ENCODE peak calls at places on chromosomes 5 and 9, in six cellular contexts. K is OCI-LY7; X is stimulated activated CD8-positive, alpha-beta memory T cell treated with anti-CD3 and anti-CD28 coated beads, Interleukin-7, amount 100 ng/mL, for 4 hours; H is CD4-positive, alpha-beta memory T cell; I is OCI-M1; D is Kasumi-1. A is an unnamed sample.

GRCh38 chr5:140116716-140117115 is 2.8 kb downstream of the PURA start:
- DNase-seq in K (peak), X (no peak), H (no peak), I (no peak), D (no peak), A (no peak)

GRCh38 chr9:81031422-81032029 is 657.8 kb downstream of the TLE1 start:
- DNase-seq in K (no peak), X (no peak), H (no peak), I (no peak), D (no peak), A (no peak)

GRCh38 chr5:173341911-173342535 is 13.8 kb upstream of the STC2 start:
- DNase-seq in K (no peak), X (no peak), H (no peak), I (no peak), D (peak), A (no peak)

GRCh38 chr9:109399258-109399767 is 78.5 kb upstream of the EPB41L4B start:
- DNase-seq in K (no peak), X (no peak), H (no peak), I (no peak), D (no peak), A (no peak)

GRCh38 chr5:41445937-41446563 is 64.4 kb downstream of the PLCXD3 start:
- DNase-seq in K (no peak), X (no peak), H (no peak), I (no peak), D (no peak), A (no peak)

GRCh38 chr5:179205277-179205676 is 140.0 kb downstream of the ADAMTS2 start:
- DNase-seq in K (no peak), X (no peak), H (no peak), I (no peak), D (no peak), A (no peak)

GRCh38 chr5:135426102-135427082 is 20.8 kb downstream of the DCANP1 start:
- DNase-seq in K (peak), X (no peak), H (peak), I (peak), D (peak), A (peak)

GRCh38 chr5:86968311-86968753 is 299.4 kb upstream of the RASA1 start:
- DNase-seq in K (peak), X (no peak), H (peak), I (peak), D (peak), A (peak)

GRCh38 chr5:76489877-76490688 is 87.0 kb downstream of the IQGAP2 start:
- DNase-seq in K (no peak), X (no peak), H (no peak), I (no peak), D (no peak), A (no peak)

GRCh38 chr5:10885026-10885425 is 124.0 kb upstream of the DAP start:
- DNase-seq in K (no peak), X (no peak), H (no peak), I (no peak), D (no peak), A (no peak)

GRCh38 chr5:128667148-128667547 is 129.1 kb upstream of the FBN2 start:
- DNase-seq in K (no peak), X (no peak), H (no peak), I (no peak), D (peak), A (no peak)

GRCh38 chr5:155211764-155212163 is 198.2 kb downstream of the KIF4B start:
- DNase-seq in K (no peak), X (no peak), H (no peak), I (no peak), D (no peak), A (peak)

GRCh38 chr9:109335929-109336328 is 15.1 kb upstream of the EPB41L4B start:
- DNase-seq in K (no peak), X (no peak), H (no peak), I (peak), D (no peak), A (no peak)

GRCh38 chr9:93676310-93677054 is 100.1 kb downstream of the PHF2 start:
- DNase-seq in K (no peak), X (no peak), H (no peak), I (no peak), D (no peak), A (no peak)

GRCh38 chr5:33639478-33639877 is 198.7 kb downstream of the TARS1 start:
- DNase-seq in K (no peak), X (no peak), H (no peak), I (no peak), D (no peak), A (no peak)

GRCh38 chr9:109574061-109574882 is 76.2 kb upstream of the PTPN3 start:
- DNase-seq in K (peak), X (no peak), H (peak), I (peak), D (peak), A (peak)

GRCh38 chr9:136831720-136832104 is 10.6 kb upstream of the AJM1 start:
- DNase-seq in K (no peak), X (no peak), H (no peak), I (no peak), D (no peak), A (no peak)

GRCh38 chr9:136171009-136171800 is 33.7 kb downstream of the LHX3 start:
- DNase-seq in K (no peak), X (no peak), H (no peak), I (no peak), D (no peak), A (no peak)

GRCh38 chr9:124411514-124412227 is 3.6 kb downstream of the PSMB7 start:
- DNase-seq in K (no peak), X (no peak), H (no peak), I (no peak), D (no peak), A (no peak)

GRCh38 chr5:169099801-169100734 is 200.9 kb downstream of the SLIT3 start:
- DNase-seq in K (no peak), X (no peak), H (no peak), I (no peak), D (no peak), A (no peak)

GRCh38 chr5:106521701-106522100 is 1149.0 kb downstream of the EFNA5 start:
- DNase-seq in K (no peak), X (no peak), H (no peak), I (no peak), D (no peak), A (no peak)

A was measured in Jurkat, Clone E6-1.